ENCODE peak calls at places on chromosomes 7 and 10, in four cellular contexts. W, V, Z and N are unnamed samples.

GRCh38 chr10:92773776-92774175 is 74.5 kb upstream of the EXOC6 start:
- DNase-seq in W (no peak), V (no peak), Z (no peak), N (no peak)

GRCh38 chr7:139358541-139359365 is 941 bp upstream of the LUC7L2 start:
- DNase-seq in W (peak), V (no peak), Z (no peak), N (no peak)

GRCh38 chr10:110634527-110635209 is 9.5 kb upstream of the RBM20 start:
- DNase-seq in W (no peak), V (no peak), Z (no peak), N (no peak)

GRCh38 chr7:77199008-77199966 is at the start of gene FGL2:
- DNase-seq in W (no peak), V (no peak), Z (no peak), N (no peak)

GRCh38 chr7:375901-376305 is 85.9 kb downstream of the FOXL3 start:
- DNase-seq in W (no peak), V (no peak), Z (no peak), N (peak)

GRCh38 chr7:133313575-133313974 is 60.7 kb downstream of the EXOC4 start:
- DNase-seq in W (no peak), V (no peak), Z (no peak), N (no peak)

GRCh38 chr10:34956756-34957155 is 133.4 kb downstream of the CUL2 start:
- DNase-seq in W (peak), V (no peak), Z (no peak), N (no peak)

GRCh38 chr10:79202188-79203013 is 133.6 kb downstream of the ZMIZ1 start:
- DNase-seq in W (peak), V (peak), Z (peak), N (peak)

GRCh38 chr10:132904814-132905649 is 37.3 kb downstream of the CFAP46 start:
- DNase-seq in W (no peak), V (peak), Z (peak), N (no peak)

GRCh38 chr7:2087744-2088143 is 145.0 kb downstream of the MAD1L1 start:
- DNase-seq in W (no peak), V (no peak), Z (no peak), N (no peak)

DNA sequence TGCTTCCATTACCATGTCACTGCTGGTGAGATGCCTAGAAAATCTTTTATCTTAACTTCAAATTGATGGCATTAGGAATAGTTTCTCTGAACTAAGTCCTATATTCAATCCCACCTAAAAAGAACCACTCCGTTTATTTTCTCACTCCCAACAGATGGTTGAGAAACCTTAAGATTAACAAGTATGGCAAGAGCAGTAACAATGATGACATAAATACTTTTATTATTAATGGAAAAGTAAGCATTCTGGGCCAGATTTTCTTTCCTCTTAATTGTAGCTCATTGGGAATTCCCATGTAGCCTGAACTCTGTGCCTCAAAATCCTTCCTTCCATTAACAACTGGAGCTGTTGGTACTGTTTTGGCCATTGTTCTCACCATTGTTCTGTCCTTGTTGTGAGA is 21.1 kb upstream of the FAM13C start:
- DNase-seq in W (no peak), V (no peak), Z (no peak), N (no peak)
- TF ChIP-seq PHF8 in W (no peak), V (no peak), Z (no peak), N (no peak)

DNA sequence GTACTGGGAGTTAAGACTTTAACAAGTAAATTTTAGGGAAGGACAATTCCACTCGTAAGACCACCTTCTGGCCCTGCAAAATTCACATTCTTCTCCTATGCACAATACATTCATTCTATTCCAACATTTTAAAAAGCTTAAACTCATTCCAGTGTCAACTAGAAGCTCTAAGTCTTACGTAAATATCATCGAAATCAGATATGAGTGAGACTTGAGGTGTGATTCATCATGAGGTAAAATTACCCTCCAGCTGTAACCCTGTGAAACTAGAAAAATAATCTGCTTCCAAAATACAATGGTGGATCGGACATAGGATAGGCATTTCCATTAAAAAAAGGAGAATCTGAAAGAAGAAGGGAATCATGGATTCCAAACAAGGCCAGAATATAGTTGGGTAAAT is 370.3 kb downstream of the CDC14C start:
- DNase-seq in W (no peak), V (no peak), Z (no peak), N (no peak)
- TF ChIP-seq PHF8 in W (no peak), V (no peak), Z (no peak), N (no peak)

DNA sequence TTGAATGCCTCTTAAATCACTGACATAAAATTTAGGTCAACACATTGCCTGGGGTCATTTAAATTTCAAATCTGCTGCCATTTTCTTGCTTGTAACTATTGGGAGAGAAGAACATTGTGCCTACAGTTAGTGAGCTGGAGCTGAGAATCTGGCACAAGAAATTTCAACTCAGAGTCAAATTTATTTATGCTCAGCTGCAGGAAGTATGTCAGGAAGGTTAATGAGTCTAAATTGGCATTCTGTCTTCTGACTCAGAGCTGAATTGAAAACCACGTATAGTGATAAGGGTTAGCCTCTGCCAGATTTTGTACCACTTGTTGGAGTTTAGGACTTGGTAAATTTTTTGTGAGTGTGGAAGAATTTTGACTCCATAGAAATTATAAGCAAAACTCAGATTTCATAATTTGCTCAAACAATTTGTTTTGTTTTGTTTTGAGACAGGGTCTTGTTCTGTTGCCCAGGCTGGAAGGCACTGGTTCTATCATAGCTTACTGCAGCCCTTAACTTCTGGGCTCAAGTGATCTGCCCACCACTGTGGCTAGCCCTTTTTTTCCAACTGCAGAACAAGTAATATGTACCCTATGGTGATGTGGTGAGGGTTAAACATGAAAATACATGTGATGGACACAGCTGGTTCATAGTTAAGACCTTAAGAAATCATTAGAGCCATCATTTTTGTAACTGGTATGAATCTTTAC is 31.3 kb downstream of the CSTF2T start:
- DNase-seq in W (no peak), V (no peak), Z (no peak), N (no peak)
- TF ChIP-seq PHF8 in W (no peak), V (no peak), Z (no peak), N (no peak)

GRCh38 chr7:153616808-153617207 is 435.4 kb upstream of the DPP6 start:
- DNase-seq in W (no peak), V (no peak), Z (no peak), N (no peak)
- TF ChIP-seq PHF8 in W (no peak), V (no peak), Z (no peak), N (no peak)

GRCh38 chr10:75398238-75398629 is 3.3 kb downstream of the ZNF503 start:
- DNase-seq in W (no peak), V (no peak), Z (no peak), N (no peak)
- TF ChIP-seq PHF8 in W (no peak), V (no peak), Z (no peak), N (no peak)

GRCh38 chr7:154592392-154592791 is 410.5 kb downstream of the PAXIP1 start:
- DNase-seq in W (no peak), V (no peak), Z (no peak), N (no peak)
- TF ChIP-seq PHF8 in W (no peak), V (no peak), Z (no peak), N (no peak)

DNA sequence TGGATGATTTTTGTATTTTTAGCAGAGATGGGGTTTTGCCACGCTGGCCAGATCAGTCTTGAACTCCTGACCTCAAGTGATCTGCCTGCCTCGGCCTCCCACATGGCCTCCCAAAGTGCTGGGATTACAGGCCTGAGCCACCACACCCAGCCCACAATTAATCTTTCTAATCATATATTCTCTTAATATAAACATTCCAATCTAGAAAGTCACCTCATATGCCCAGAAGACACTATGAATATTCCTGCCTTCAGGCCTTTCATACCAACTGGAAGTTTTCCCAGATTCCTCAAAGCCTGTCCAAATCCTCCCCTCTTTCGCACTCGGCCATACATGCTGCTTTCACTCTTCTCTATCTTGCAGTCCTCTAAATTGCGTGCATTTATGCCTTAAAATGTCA is 32.6 kb downstream of the PDZD8 start:
- DNase-seq in W (no peak), V (no peak), Z (no peak), N (no peak)
- TF ChIP-seq PHF8 in W (no peak), V (no peak), Z (no peak), N (no peak)

GRCh38 chr7:88757371-88757770 is 2.1 kb upstream of the ZNF804B start:
- DNase-seq in W (no peak), V (no peak), Z (no peak), N (no peak)

GRCh38 chr7:88761779-88762178 is 2.3 kb downstream of the ZNF804B start:
- DNase-seq in W (no peak), V (no peak), Z (no peak), N (no peak)

GRCh38 chr7:88758355-88759215 is 915 bp upstream of the ZNF804B start:
- DNase-seq in W (no peak), V (no peak), Z (no peak), N (peak)

GRCh38 chr7:88759216-88759955 is at the start of gene ZNF804B:
- DNase-seq in W (no peak), V (no peak), Z (no peak), N (peak)

GRCh38 chr7:88759956-88760515 is 536 bp downstream of the ZNF804B start:
- DNase-seq in W (no peak), V (no peak), Z (no peak), N (no peak)
- TF ChIP-seq PHF8 in W (no peak), V (no peak), Z (no peak), N (no peak)

GRCh38 chr10:50567384-50567783 is 56.4 kb downstream of the SGMS1 start:
- DNase-seq in W (no peak), V (no peak), Z (no peak), N (no peak)
- TF ChIP-seq PHF8 in W (no peak), V (no peak), Z (no peak), N (no peak)